ENCODE peak calls at places on chromosome 2, in eight cellular contexts. H is lower lobe of right lung; B is activated naive CD4-positive, alpha-beta T cell treated with Interleukin-2 at 50 U/mL for 16 hours; P is substantia nigra; W is Caki2; E is activated B cell treated with CpG ODN at 0.5 μM for 24 hours; D is NCI-H1436; Z is stimulated activated CD8-positive, alpha-beta memory T cell treated with anti-CD3 and anti-CD28 coated beads, Interleukin-2, amount 100 ng/mL, for 48 hours. A is an unnamed sample.

GRCh38 chr2:220101902-220102301 is 474.5 kb downstream of the SLC4A3 start:
- DNase-seq in H (no peak), B (no peak), P (no peak), W (no peak), E (no peak), D (no peak), Z (no peak), A (no peak)

GRCh38 chr2:23664069-23664788 is 262.7 kb downstream of the ATAD2B start:
- DNase-seq in H (no peak), B (no peak), P (no peak), W (no peak), E (no peak), D (no peak), Z (no peak), A (no peak)

GRCh38 chr2:85011098-85011497 is 40.1 kb downstream of the KCMF1 start:
- DNase-seq in H (no peak), B (no peak), P (no peak), W (no peak), E (no peak), D (no peak), Z (no peak), A (no peak)

GRCh38 chr2:10407841-10408648 is 40.1 kb downstream of the ODC1 start:
- DNase-seq in H (peak; percentile 82), B (peak; percentile 69), P (no peak), W (peak; percentile 95), E (no peak), D (no peak), Z (peak; percentile 57), A (no peak)

GRCh38 chr2:218782529-218782845 is 540 bp downstream of the CYP27A1 start:
- DNase-seq in H (no peak), B (no peak), P (no peak), W (no peak), E (no peak), D (no peak), Z (no peak), A (no peak)

GRCh38 chr2:239991689-239992314 is 33.3 kb downstream of the NDUFA10 start:
- DNase-seq in H (no peak), B (no peak), P (no peak), W (peak; percentile 11), E (no peak), D (peak; percentile 25), Z (no peak), A (peak; percentile 39)

GRCh38 chr2:210440206-210440605 is 36.4 kb downstream of the LANCL1 start:
- DNase-seq in H (no peak), B (no peak), P (no peak), W (no peak), E (no peak), D (peak; percentile 34), Z (no peak), A (no peak)

GRCh38 chr2:216499641-216500218 is 1.1 kb downstream of the RPL37A start:
- DNase-seq in H (no peak), B (no peak), P (no peak), W (no peak), E (no peak), D (no peak), Z (no peak), A (no peak)

GRCh38 chr2:46002507-46002883 is 294.7 kb upstream of the EPAS1 start:
- DNase-seq in H (no peak), B (no peak), P (no peak), W (no peak), E (no peak), D (peak; percentile 16), Z (no peak), A (no peak)

GRCh38 chr2:173076557-173077345 is 1.1 kb downstream of the MAP3K20 start:
- DNase-seq in H (peak; percentile 68), B (peak; percentile 19), P (no peak), W (peak; percentile 61), E (peak; percentile 25), D (peak; percentile 14), Z (no peak), A (peak; percentile 39)